ENCODE peak calls at places on chromosomes 13 and 19, in six cellular contexts. One of them, this sample, is unnamed.

GRCh38 chr13:105778196-105778595 is 757.3 kb downstream of the EFNB2 start:
- DNase-seq in choroid plexus epithelial cell: peak; percentile 63
- DNase-seq in tibial artery: no peak
- DNase-seq in left ventricle myocardium inferior: no peak
- DNase-seq in MCF 10A: peak; percentile 6
- DNase-seq in mammary epithelial cell: peak; percentile 11
- DNase-seq in this sample: no peak

GRCh38 chr19:1700733-1701663 is 48.6 kb upstream of the TCF3 start:
- DNase-seq in mammary epithelial cell: no peak
- DNase-seq in choroid plexus epithelial cell: no peak
- DNase-seq in tibial artery: no peak
- DNase-seq in MCF 10A: no peak
- DNase-seq in left ventricle myocardium inferior: no peak
- DNase-seq in this sample: no peak

GRCh38 chr13:100855151-100855550 is 180.6 kb upstream of the TMTC4 start:
- DNase-seq in MCF 10A: no peak
- DNase-seq in choroid plexus epithelial cell: no peak
- DNase-seq in mammary epithelial cell: no peak
- DNase-seq in tibial artery: no peak
- DNase-seq in left ventricle myocardium inferior: no peak
- DNase-seq in this sample: no peak

GRCh38 chr19:48962029-48962848 is 2.9 kb upstream of the FTL start:
- DNase-seq in mammary epithelial cell: no peak
- DNase-seq in MCF 10A: peak; percentile 34
- DNase-seq in tibial artery: peak; percentile 80
- DNase-seq in left ventricle myocardium inferior: peak; percentile 54
- DNase-seq in choroid plexus epithelial cell: peak; percentile 39
- DNase-seq in this sample: peak; percentile 90

GRCh38 chr13:86608739-86609138 is 809.5 kb upstream of the SLITRK6 start:
- DNase-seq in left ventricle myocardium inferior: no peak
- DNase-seq in mammary epithelial cell: no peak
- DNase-seq in MCF 10A: no peak
- DNase-seq in choroid plexus epithelial cell: no peak
- DNase-seq in tibial artery: no peak
- DNase-seq in this sample: no peak

GRCh38 chr19:38044267-38045111 is 137.5 kb downstream of the SIPA1L3 start:
- DNase-seq in choroid plexus epithelial cell: peak; percentile 57
- DNase-seq in mammary epithelial cell: no peak
- DNase-seq in left ventricle myocardium inferior: no peak
- DNase-seq in MCF 10A: peak; percentile 9
- DNase-seq in tibial artery: no peak
- DNase-seq in this sample: no peak

GRCh38 chr13:110617326-110618072 is 2.2 kb downstream of the NAXD start:
- DNase-seq in MCF 10A: peak; percentile 34
- DNase-seq in mammary epithelial cell: peak; percentile 44
- DNase-seq in choroid plexus epithelial cell: peak; percentile 96
- DNase-seq in left ventricle myocardium inferior: no peak
- DNase-seq in tibial artery: no peak
- DNase-seq in this sample: no peak

GRCh38 chr19:52170863-52171320 is 529 bp downstream of the ZNF836 start:
- DNase-seq in mammary epithelial cell: no peak
- DNase-seq in choroid plexus epithelial cell: no peak
- DNase-seq in MCF 10A: peak; percentile 3
- DNase-seq in tibial artery: peak; percentile 66
- DNase-seq in left ventricle myocardium inferior: peak; percentile 20
- DNase-seq in this sample: peak; percentile 54

GRCh38 chr13:73481877-73482445 is 423.2 kb downstream of the KLF5 start:
- DNase-seq in tibial artery: no peak
- DNase-seq in choroid plexus epithelial cell: no peak
- DNase-seq in left ventricle myocardium inferior: no peak
- DNase-seq in mammary epithelial cell: no peak
- DNase-seq in MCF 10A: peak; percentile 47
- DNase-seq in this sample: no peak

GRCh38 chr19:55676384-55676783 is 1.4 kb downstream of the EPN1 start:
- DNase-seq in MCF 10A: no peak
- DNase-seq in tibial artery: no peak
- DNase-seq in left ventricle myocardium inferior: no peak
- DNase-seq in mammary epithelial cell: peak; percentile 11
- DNase-seq in choroid plexus epithelial cell: peak; percentile 31
- DNase-seq in this sample: no peak

GRCh38 chr13:25292301-25292700 is 5.0 kb upstream of the MTMR6 start:
- DNase-seq in mammary epithelial cell: peak; percentile 25
- DNase-seq in left ventricle myocardium inferior: no peak
- DNase-seq in tibial artery: no peak
- DNase-seq in choroid plexus epithelial cell: peak; percentile 84
- DNase-seq in MCF 10A: no peak
- DNase-seq in this sample: no peak

DNA sequence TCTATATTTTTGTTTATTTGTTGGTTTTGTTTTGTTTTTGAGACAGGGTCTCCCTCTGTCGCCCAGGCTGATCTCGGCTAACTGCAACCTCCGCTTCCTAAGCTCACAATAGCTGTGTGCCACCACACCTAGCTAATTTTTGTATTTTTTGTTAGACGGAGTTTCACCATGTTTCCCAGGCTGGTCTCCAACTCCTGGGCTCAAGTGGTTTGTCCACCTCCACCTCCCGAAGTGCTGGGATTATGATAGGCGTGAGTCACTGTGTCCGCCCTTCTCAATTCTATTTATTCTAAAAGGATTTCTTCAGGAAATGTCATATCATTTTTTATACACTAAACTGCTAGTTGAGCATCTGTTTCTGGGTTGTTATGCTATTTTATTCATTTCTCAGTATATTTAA is 1206.0 kb downstream of the OLFM4 start:
- DNase-seq in MCF 10A: no peak
- DNase-seq in tibial artery: no peak
- DNase-seq in mammary epithelial cell: no peak
- DNase-seq in choroid plexus epithelial cell: no peak
- DNase-seq in left ventricle myocardium inferior: no peak
- DNase-seq in this sample: no peak
- TF ChIP-seq CTCF in MCF 10A: no peak
- TF ChIP-seq CTCF in tibial artery: no peak
- TF ChIP-seq CTCF in mammary epithelial cell: no peak
- TF ChIP-seq CTCF in choroid plexus epithelial cell: no peak
- TF ChIP-seq CTCF in left ventricle myocardium inferior: no peak
- TF ChIP-seq CTCF in this sample: no peak

DNA sequence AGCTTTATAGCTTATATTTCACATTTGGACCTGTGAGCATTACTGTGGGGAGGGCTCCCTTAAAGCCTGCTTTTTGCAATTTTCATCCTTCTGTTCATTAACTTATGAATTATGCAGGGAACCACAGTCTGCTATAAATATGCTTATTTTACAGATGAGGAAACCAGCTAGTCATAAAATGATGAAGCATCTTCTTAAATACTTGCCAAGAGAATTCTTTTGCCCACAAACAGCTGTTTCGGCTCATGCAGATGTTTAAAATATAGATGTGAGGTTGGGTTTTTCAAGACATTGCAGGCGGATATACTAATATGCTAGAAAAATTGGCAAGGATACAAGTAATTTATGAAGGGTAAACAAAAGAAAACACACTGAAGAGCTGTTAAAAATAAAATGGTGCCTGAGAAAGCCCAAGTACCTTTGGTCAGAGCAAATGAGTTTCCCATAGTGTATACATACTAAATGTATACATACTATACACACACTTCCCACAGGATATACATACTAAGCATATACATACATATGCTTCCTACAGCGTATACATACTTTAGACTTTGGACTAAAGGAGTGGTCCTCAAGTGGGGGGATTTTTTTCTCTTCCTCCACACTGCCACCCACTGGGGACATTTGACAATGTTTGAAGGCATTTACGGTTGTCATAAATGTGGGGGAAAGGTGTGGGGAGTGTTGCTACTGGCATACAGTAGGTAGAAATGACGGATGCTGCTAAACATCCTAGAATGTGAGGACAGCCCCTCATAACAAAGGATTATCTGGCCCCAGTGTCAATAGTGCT is 164.9 kb upstream of the CSNK1A1L start:
- DNase-seq in tibial artery: no peak
- DNase-seq in MCF 10A: no peak
- DNase-seq in left ventricle myocardium inferior: no peak
- DNase-seq in choroid plexus epithelial cell: no peak
- DNase-seq in mammary epithelial cell: no peak
- DNase-seq in this sample: no peak
- TF ChIP-seq CTCF in tibial artery: no peak
- TF ChIP-seq CTCF in MCF 10A: no peak
- TF ChIP-seq CTCF in left ventricle myocardium inferior: no peak
- TF ChIP-seq CTCF in choroid plexus epithelial cell: no peak
- TF ChIP-seq CTCF in mammary epithelial cell: no peak
- TF ChIP-seq CTCF in this sample: no peak

DNA sequence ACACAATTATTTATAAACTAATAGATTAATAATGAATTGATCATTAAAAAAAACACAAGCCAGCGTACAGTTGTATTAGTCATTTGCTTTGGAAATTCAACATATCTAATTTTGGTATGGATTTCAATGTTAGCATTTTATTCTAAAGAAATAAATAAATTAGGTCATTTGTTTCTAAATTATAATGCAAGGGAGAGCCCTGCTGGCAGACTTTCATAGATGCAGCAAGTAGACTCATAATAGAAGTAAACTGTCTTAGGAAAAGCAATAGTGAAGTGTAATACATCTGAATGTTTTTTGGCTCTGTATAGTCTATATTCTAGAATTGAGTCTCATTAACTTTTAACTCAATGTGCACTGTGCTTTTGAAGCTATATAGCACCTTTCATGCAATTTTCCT is 982.4 kb upstream of the MIR17HG start:
- DNase-seq in mammary epithelial cell: peak; percentile 8
- DNase-seq in MCF 10A: peak; percentile 11
- DNase-seq in left ventricle myocardium inferior: no peak
- DNase-seq in tibial artery: no peak
- DNase-seq in choroid plexus epithelial cell: peak; percentile 69
- DNase-seq in this sample: no peak
- TF ChIP-seq CTCF in mammary epithelial cell: peak; percentile 50
- TF ChIP-seq CTCF in MCF 10A: peak; percentile 29
- TF ChIP-seq CTCF in left ventricle myocardium inferior: peak; percentile 54
- TF ChIP-seq CTCF in tibial artery: no peak
- TF ChIP-seq CTCF in choroid plexus epithelial cell: peak; percentile 58
- TF ChIP-seq CTCF in this sample: no peak

GRCh38 chr13:98868932-98869331 is 108.9 kb downstream of the DOCK9 start:
- DNase-seq in MCF 10A: no peak
- DNase-seq in left ventricle myocardium inferior: no peak
- DNase-seq in tibial artery: no peak
- DNase-seq in choroid plexus epithelial cell: no peak
- DNase-seq in mammary epithelial cell: no peak
- DNase-seq in this sample: no peak

GRCh38 chr13:98873377-98874028 is 104.4 kb downstream of the DOCK9 start:
- DNase-seq in mammary epithelial cell: no peak
- DNase-seq in left ventricle myocardium inferior: no peak
- DNase-seq in choroid plexus epithelial cell: no peak
- DNase-seq in tibial artery: no peak
- DNase-seq in MCF 10A: no peak
- DNase-seq in this sample: no peak

GRCh38 chr13:98866882-98867281 is 111.0 kb downstream of the DOCK9 start:
- DNase-seq in left ventricle myocardium inferior: no peak
- DNase-seq in mammary epithelial cell: no peak
- DNase-seq in MCF 10A: no peak
- DNase-seq in choroid plexus epithelial cell: no peak
- DNase-seq in tibial artery: no peak
- DNase-seq in this sample: no peak

GRCh38 chr13:98871727-98872126 is 106.1 kb downstream of the DOCK9 start:
- DNase-seq in MCF 10A: no peak
- DNase-seq in left ventricle myocardium inferior: no peak
- DNase-seq in tibial artery: no peak
- DNase-seq in choroid plexus epithelial cell: no peak
- DNase-seq in mammary epithelial cell: no peak
- DNase-seq in this sample: no peak

DNA sequence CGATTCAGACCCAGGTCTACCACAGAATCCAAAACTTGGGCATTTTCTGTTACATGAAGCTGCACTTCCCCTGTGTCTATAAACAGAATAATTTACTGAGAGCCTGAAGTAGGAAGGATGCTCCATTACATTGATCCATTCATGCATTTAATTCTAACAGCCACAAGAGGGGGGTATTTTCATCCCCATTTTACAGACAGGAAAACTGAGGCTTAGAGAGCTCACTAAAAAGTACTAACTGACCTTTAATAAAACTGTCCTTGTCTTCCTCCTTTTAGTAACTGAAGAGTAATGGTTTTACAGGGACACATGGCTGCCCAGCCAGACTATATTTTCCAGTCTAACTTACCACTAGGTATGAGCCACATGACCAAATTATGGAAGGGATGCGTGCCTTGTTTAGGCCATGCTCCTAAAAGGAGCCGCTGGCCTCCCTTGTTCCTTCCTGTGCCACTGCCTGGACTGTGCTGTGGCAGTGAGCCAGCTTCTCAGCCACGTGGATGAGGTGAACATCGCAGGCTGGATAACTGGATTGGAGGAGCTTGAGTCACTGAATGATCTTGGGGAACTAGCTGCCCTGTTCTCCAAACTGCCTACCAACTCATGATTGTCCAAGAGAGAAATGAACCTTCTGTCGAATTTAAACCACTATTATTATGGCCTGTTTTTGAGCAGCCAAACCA is 108.3 kb downstream of the DOCK9 start:
- DNase-seq in tibial artery: no peak
- DNase-seq in mammary epithelial cell: peak; percentile 6
- DNase-seq in MCF 10A: peak; percentile 8
- DNase-seq in left ventricle myocardium inferior: peak; percentile 28
- DNase-seq in choroid plexus epithelial cell: peak; percentile 20
- DNase-seq in this sample: no peak
- TF ChIP-seq CTCF in tibial artery: no peak
- TF ChIP-seq CTCF in mammary epithelial cell: peak; percentile 20
- TF ChIP-seq CTCF in MCF 10A: peak; percentile 30
- TF ChIP-seq CTCF in left ventricle myocardium inferior: peak; percentile 14
- TF ChIP-seq CTCF in choroid plexus epithelial cell: peak; percentile 29
- TF ChIP-seq CTCF in this sample: no peak

GRCh38 chr13:26601669-26602068 is 44.2 kb downstream of the WASF3 start:
- DNase-seq in choroid plexus epithelial cell: peak; percentile 50
- DNase-seq in MCF 10A: peak; percentile 11
- DNase-seq in mammary epithelial cell: peak; percentile 32
- DNase-seq in left ventricle myocardium inferior: no peak
- DNase-seq in tibial artery: no peak
- DNase-seq in this sample: no peak
- TF ChIP-seq CTCF in choroid plexus epithelial cell: peak; percentile 24
- TF ChIP-seq CTCF in MCF 10A: no peak
- TF ChIP-seq CTCF in mammary epithelial cell: peak; percentile 27
- TF ChIP-seq CTCF in left ventricle myocardium inferior: peak; percentile 29
- TF ChIP-seq CTCF in tibial artery: no peak
- TF ChIP-seq CTCF in this sample: no peak